ENCODE peak calls at places on chromosomes 2 and 18, in five cellular contexts. P, X, S, H and L are unnamed samples.

GRCh38 chr2:44137872-44138551 is 30.7 kb upstream of the PPM1B start:
- DNase-seq in P (no peak), S (no peak), X (no peak), H (no peak), L (no peak)

GRCh38 chr2:233005096-233005495 is 8.0 kb downstream of the NGEF start:
- DNase-seq in P (no peak), H (no peak), X (no peak), S (peak), L (no peak)

GRCh38 chr2:238938460-238939055 is 90.7 kb downstream of the TWIST2 start:
- DNase-seq in X (no peak), P (no peak), H (peak), S (peak), L (peak)

GRCh38 chr2:172102159-172102857 is 392 bp downstream of the DLX2 start:
- DNase-seq in P (no peak), X (peak), S (peak), H (no peak), L (no peak)

GRCh38 chr2:33425660-33426059 is 50.8 kb upstream of the RASGRP3 start:
- DNase-seq in X (no peak), P (no peak), H (no peak), S (no peak), L (no peak)

GRCh38 chr2:226802573-226802972 is 3.0 kb upstream of the IRS1 start:
- DNase-seq in H (no peak), P (no peak), S (peak), X (peak), L (no peak)

GRCh38 chr2:240919786-240920782 is 13.9 kb downstream of the CROCC2 start:
- DNase-seq in H (peak), S (peak), X (no peak), P (no peak), L (peak)

GRCh38 chr2:105388971-105389381 is 9.9 kb downstream of the FHL2 start:
- DNase-seq in P (no peak), S (no peak), H (no peak), X (no peak), L (no peak)

GRCh38 chr2:2826621-2827020 is 495.5 kb upstream of the MYT1L start:
- DNase-seq in P (no peak), H (no peak), S (no peak), X (no peak), L (no peak)

GRCh38 chr18:50632895-50633515 is 73.1 kb downstream of the MAPK4 start:
- DNase-seq in X (no peak), S (no peak), P (no peak), H (no peak), L (no peak)

GRCh38 chr2:109242654-109243331 is 113.8 kb downstream of the SH3RF3 start:
- DNase-seq in X (no peak), H (peak), P (no peak), S (no peak), L (peak)

GRCh38 chr2:226489765-226490164 is 309.9 kb downstream of the IRS1 start:
- DNase-seq in S (no peak), X (no peak), P (no peak), H (no peak), L (no peak)

GRCh38 chr2:148586528-148587128 is 57.9 kb upstream of the EPC2 start:
- DNase-seq in H (no peak), X (no peak), S (no peak), P (no peak), L (no peak)

GRCh38 chr2:179059026-179059680 is 9.2 kb upstream of the CCDC141 start:
- DNase-seq in P (no peak), S (no peak), H (no peak), X (no peak), L (no peak)

GRCh38 chr18:54453996-54454395 is 96.3 kb downstream of the C18orf54 start:
- DNase-seq in S (no peak), P (no peak), X (no peak), H (no peak), L (no peak)

GRCh38 chr2:3282056-3282998 is 95.3 kb downstream of the EIPR1 start:
- DNase-seq in H (peak), S (peak), P (peak), X (no peak), L (peak)

GRCh38 chr18:54254265-54254758 is 15.0 kb upstream of the POLI start:
- DNase-seq in S (peak), X (no peak), H (no peak), P (no peak), L (no peak)

GRCh38 chr2:85935746-85936208 is 47.0 kb upstream of the ST3GAL5 start:
- DNase-seq in P (no peak), S (no peak), X (no peak), H (no peak), L (no peak)

GRCh38 chr2:43461461-43462073 is 134.3 kb downstream of the THADA start:
- DNase-seq in S (no peak), X (no peak), H (no peak), P (no peak), L (no peak)